ENCODE peak calls at places on chromosomes 1 and 21, in five cellular contexts. D is activated CD4-positive, alpha-beta memory T cell treated with anti-CD3 and anti-CD28 coated beads, Interleukin-2, amount 10 ng/mL, durations not matched to agents 7 days and 5 days; M is upper lobe of right lung; Y is IMR-90; Q is WTC11. J is an unnamed sample.

GRCh38 chr1:11062965-11063401 is 3.2 kb upstream of the SRM start:
- DNase-seq in M (no peak), Y (no peak), D (peak; percentile 67), Q (no peak), J (no peak)

GRCh38 chr1:155085504-155086181 is 7.0 kb downstream of the EFNA3 start:
- DNase-seq in Q (peak; percentile 56), Y (peak; percentile 21), D (peak; percentile 76), M (peak; percentile 88), J (peak; percentile 55)

GRCh38 chr1:35085421-35085820 is 6.2 kb downstream of the ZMYM1 start:
- DNase-seq in Y (no peak), Q (no peak), M (no peak), D (no peak), J (no peak)

GRCh38 chr1:24540906-24541710 is 14.8 kb upstream of the NCMAP start:
- DNase-seq in M (no peak), D (peak; percentile 45), Q (no peak), Y (peak; percentile 78), J (no peak)

GRCh38 chr1:75092141-75092540 is 42.0 kb upstream of the LHX8 start:
- DNase-seq in Y (no peak), M (no peak), D (no peak), Q (peak; percentile 63), J (no peak)

GRCh38 chr1:147287133-147287865 is 44.8 kb downstream of the CHD1L start:
- DNase-seq in M (no peak), Q (no peak), D (no peak), Y (peak; percentile 51), J (no peak)

GRCh38 chr1:204307334-204307883 is 52.3 kb downstream of the PLEKHA6 start:
- DNase-seq in Q (peak; percentile 64), D (no peak), M (peak; percentile 73), Y (peak; percentile 76), J (no peak)

GRCh38 chr1:78419309-78419708 is 71.5 kb upstream of the PTGFR start:
- DNase-seq in D (no peak), M (no peak), Y (peak; percentile 5), Q (no peak), J (no peak)

GRCh38 chr21:45551316-45551715 is 9.1 kb upstream of the SLC19A1 start:
- DNase-seq in Y (peak; percentile 91), D (peak; percentile 59), M (peak; percentile 46), Q (no peak), J (no peak)

GRCh38 chr1:111402083-111402482 is 25.5 kb downstream of the OVGP1 start:
- DNase-seq in Q (no peak), D (no peak), Y (no peak), M (no peak), J (no peak)

GRCh38 chr1:180003026-180003695 is 48.6 kb downstream of the CEP350 start:
- DNase-seq in Y (no peak), D (no peak), Q (no peak), M (no peak), J (no peak)

GRCh38 chr1:26785611-26786436 is 1.9 kb upstream of the PIGV start:
- DNase-seq in D (no peak), Q (no peak), Y (peak; percentile 48), M (no peak), J (peak; percentile 64)

GRCh38 chr1:199404191-199404590 is 623.3 kb upstream of the NR5A2 start:
- DNase-seq in D (no peak), M (no peak), Y (peak; percentile 57), Q (no peak), J (no peak)

GRCh38 chr1:24841593-24841992 is 88.5 kb downstream of the RUNX3 start:
- DNase-seq in D (no peak), Q (no peak), Y (no peak), M (no peak), J (no peak)

GRCh38 chr1:73948021-73948420 is 250.0 kb downstream of the LRRIQ3 start:
- DNase-seq in M (no peak), Q (no peak), D (no peak), Y (no peak), J (no peak)

GRCh38 chr1:26475989-26476388 is 3.7 kb downstream of the HMGN2 start:
- DNase-seq in M (no peak), Y (no peak), Q (no peak), D (no peak), J (no peak)

GRCh38 chr21:44887807-44888580 is 14.5 kb upstream of the PTTG1IP start:
- DNase-seq in M (no peak), Y (no peak), Q (no peak), D (no peak), J (no peak)

GRCh38 chr1:28322209-28322608 is 6.6 kb upstream of the MED18 start:
- DNase-seq in M (no peak), D (no peak), Q (no peak), Y (no peak), J (no peak)

GRCh38 chr1:25009675-25010262 is 79.7 kb upstream of the RUNX3 start:
- DNase-seq in Y (no peak), M (no peak), D (peak; percentile 60), Q (no peak), J (no peak)

GRCh38 chr1:221263831-221264767 is 384.9 kb downstream of the HLX start:
- DNase-seq in Y (peak; percentile 89), D (peak; percentile 42), M (no peak), Q (peak; percentile 51), J (peak; percentile 33)

GRCh38 chr1:209899948-209900347 is 38.1 kb upstream of the SYT14 start:
- DNase-seq in M (no peak), Y (no peak), Q (peak; percentile 82), D (no peak), J (peak; percentile 25)

GRCh38 chr1:62989497-62989896 is 205.6 kb downstream of the ATG4C start:
- DNase-seq in M (no peak), Q (no peak), Y (no peak), D (no peak), J (no peak)

GRCh38 chr1:152398812-152399698 is 15.0 kb downstream of the CRNN start:
- DNase-seq in Q (no peak), M (no peak), Y (no peak), D (no peak), J (no peak)